ENCODE peak calls at places on chromosome 15, in six cellular contexts. R is NT2/D1, M is HepG2, X is H1, Q is K562, C is HCT116. T is an unnamed sample.

GRCh38 chr15:85622432-85622831 is 172.3 kb downstream of the KLHL25 start:
- DNase-seq in C (no peak), X (no peak), R (no peak), Q (no peak), M (no peak), T (no peak)

GRCh38 chr15:40766906-40767837 is 2.6 kb upstream of the C15orf62 start:
- DNase-seq in M (no peak), Q (no peak), R (no peak), X (no peak), C (no peak), T (no peak)

GRCh38 chr15:80042568-80042967 is 16.9 kb upstream of the ZFAND6 start:
- DNase-seq in C (no peak), R (no peak), M (no peak), Q (no peak), X (no peak), T (no peak)

GRCh38 chr15:46343527-46343926 is 708.7 kb downstream of the SQOR start:
- DNase-seq in Q (no peak), X (no peak), R (no peak), C (no peak), M (no peak), T (no peak)

GRCh38 chr15:89830622-89831021 is 16.0 kb upstream of the ANPEP start:
- DNase-seq in Q (no peak), R (no peak), X (no peak), M (no peak), C (no peak), T (no peak)

GRCh38 chr15:68429691-68430470 is 2.1 kb downstream of the ITGA11 start:
- DNase-seq in M (no peak), C (no peak), X (no peak), R (no peak), Q (no peak), T (no peak)

GRCh38 chr15:90597477-90598052 is 67.8 kb downstream of the CRTC3 start:
- DNase-seq in C (no peak), M (no peak), R (no peak), Q (no peak), X (no peak), T (peak)

GRCh38 chr15:79593119-79593869 is 161.2 kb downstream of the MINAR1 start:
- DNase-seq in M (peak), X (peak), C (no peak), R (no peak), Q (peak), T (no peak)

GRCh38 chr15:78104119-78104479 is 11.7 kb downstream of the SH2D7 start:
- DNase-seq in C (no peak), R (no peak), M (no peak), X (no peak), Q (no peak), T (no peak)

GRCh38 chr15:38481761-38482160 is 27.8 kb downstream of the FAM98B start:
- DNase-seq in C (no peak), X (no peak), M (no peak), R (no peak), Q (no peak), T (no peak)

GRCh38 chr15:48796930-48797329 is 13.9 kb downstream of the CEP152 start:
- DNase-seq in M (no peak), Q (no peak), X (no peak), R (no peak), C (no peak), T (peak)

GRCh38 chr15:80788536-80788935 is 9.4 kb downstream of the CEMIP start:
- DNase-seq in C (no peak), Q (no peak), X (no peak), R (no peak), M (no peak), T (no peak)

GRCh38 chr15:48936666-48937065 is 27.1 kb downstream of the SHC4 start:
- DNase-seq in Q (no peak), X (no peak), M (no peak), R (no peak), C (no peak), T (no peak)

GRCh38 chr15:75924576-75924975 is 20.9 kb downstream of the FBXO22 start:
- DNase-seq in M (no peak), C (no peak), R (no peak), Q (no peak), X (no peak), T (no peak)

GRCh38 chr15:41332788-41333527 is at the start of gene NUSAP1:
- DNase-seq in C (no peak), R (no peak), Q (no peak), M (peak), X (no peak), T (no peak)

GRCh38 chr15:84888639-84889038 is 4.2 kb downstream of the SLC28A1 start:
- DNase-seq in R (no peak), X (no peak), Q (no peak), C (no peak), M (no peak), T (no peak)

GRCh38 chr15:82540984-82541431 is 751 bp upstream of the RPS17 start:
- DNase-seq in Q (peak), X (peak), R (no peak), M (no peak), C (no peak), T (no peak)

GRCh38 chr15:61033938-61034792 is 194.9 kb downstream of the RORA start:
- DNase-seq in R (no peak), C (no peak), Q (no peak), X (no peak), M (no peak), T (no peak)

GRCh38 chr15:70339551-70340517 is 242.1 kb upstream of the TLE3 start:
- DNase-seq in R (no peak), Q (no peak), M (no peak), X (peak), C (no peak), T (no peak)

GRCh38 chr15:48963524-48964113 is at the start of gene SHC4:
- DNase-seq in X (no peak), M (peak), R (peak), Q (peak), C (no peak), T (no peak)

GRCh38 chr15:98111806-98112205 is 151.3 kb downstream of the ARRDC4 start:
- DNase-seq in C (no peak), M (no peak), R (no peak), X (no peak), Q (no peak), T (no peak)

GRCh38 chr15:52006702-52007340 is 12.2 kb upstream of the MAPK6 start:
- DNase-seq in X (no peak), C (no peak), R (no peak), M (no peak), Q (peak), T (peak)

GRCh38 chr15:76282451-76282850 is 28.8 kb downstream of the ETFA start:
- DNase-seq in Q (no peak), X (no peak), R (no peak), M (no peak), C (no peak), T (no peak)

GRCh38 chr15:79283252-79284048 is 928 bp downstream of the ANKRD34C start:
- DNase-seq in R (peak), X (peak), Q (peak), M (no peak), C (no peak), T (no peak)

GRCh38 chr15:70539912-70540520 is 223.3 kb downstream of the UACA start:
- DNase-seq in X (peak), R (no peak), C (no peak), Q (no peak), M (no peak), T (no peak)

GRCh38 chr15:53569756-53570480 is 189.5 kb downstream of the WDR72 start:
- DNase-seq in C (no peak), X (no peak), Q (no peak), M (no peak), R (no peak), T (no peak)

GRCh38 chr15:101315736-101316135 is 20.7 kb upstream of the SNRPA1 start:
- DNase-seq in C (no peak), M (no peak), R (no peak), Q (no peak), X (peak), T (no peak)

GRCh38 chr15:79004336-79004735 is 59.5 kb upstream of the CTSH start:
- DNase-seq in R (peak), C (peak), X (no peak), Q (peak), M (peak), T (peak)

GRCh38 chr15:58010983-58011382 is 54.5 kb downstream of the ALDH1A2 start:
- DNase-seq in R (no peak), X (no peak), C (no peak), M (no peak), Q (no peak), T (no peak)

GRCh38 chr15:99592135-99592845 is 26.5 kb downstream of the MEF2A start:
- DNase-seq in R (no peak), C (no peak), M (no peak), X (no peak), Q (no peak), T (no peak)

DNA sequence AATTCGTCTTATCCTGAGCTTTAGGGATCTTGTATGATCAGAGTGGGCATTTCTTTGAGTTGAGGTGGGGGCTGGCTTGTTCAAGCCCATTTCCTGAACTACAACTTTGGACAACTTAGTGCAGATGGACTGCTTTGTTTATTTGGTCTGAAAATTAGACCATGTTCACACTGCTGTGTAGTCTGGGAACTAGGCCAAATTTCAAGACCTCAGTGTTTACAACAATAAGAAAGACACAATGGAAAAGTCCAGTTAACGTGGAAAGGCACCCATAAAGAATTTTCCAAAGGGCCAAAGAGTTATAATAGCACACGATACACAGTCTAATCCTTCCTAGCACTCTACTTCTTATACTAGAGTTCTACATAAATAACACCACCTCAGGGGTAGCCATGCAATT is 60.8 kb downstream of the ATP8B4 start:
- DNase-seq in X (no peak), Q (no peak), R (no peak), C (no peak), M (no peak), T (no peak)
- TF ChIP-seq ZNF274 in X (no peak), Q (no peak), R (no peak), C (no peak), M (no peak), T (no peak)

GRCh38 chr15:92599394-92599970 is 56.1 kb downstream of the FAM174B start:
- DNase-seq in M (no peak), C (no peak), R (no peak), Q (no peak), X (no peak), T (no peak)
- TF ChIP-seq ZNF274 in M (no peak), C (no peak), R (no peak), Q (no peak), X (no peak), T (no peak)

GRCh38 chr15:29924750-29925149 is 102.5 kb upstream of the TJP1 start:
- DNase-seq in M (peak), X (no peak), R (peak), C (no peak), Q (no peak), T (no peak)

GRCh38 chr15:29922191-29922590 is 99.9 kb upstream of the TJP1 start:
- DNase-seq in C (no peak), Q (no peak), M (no peak), X (no peak), R (no peak), T (no peak)

GRCh38 chr15:29921130-29921601 is 98.9 kb upstream of the TJP1 start:
- DNase-seq in C (peak), M (peak), X (no peak), Q (no peak), R (no peak), T (no peak)

GRCh38 chr15:29926083-29926388 is 103.8 kb upstream of the TJP1 start:
- DNase-seq in R (no peak), M (no peak), Q (no peak), X (no peak), C (no peak), T (no peak)

DNA sequence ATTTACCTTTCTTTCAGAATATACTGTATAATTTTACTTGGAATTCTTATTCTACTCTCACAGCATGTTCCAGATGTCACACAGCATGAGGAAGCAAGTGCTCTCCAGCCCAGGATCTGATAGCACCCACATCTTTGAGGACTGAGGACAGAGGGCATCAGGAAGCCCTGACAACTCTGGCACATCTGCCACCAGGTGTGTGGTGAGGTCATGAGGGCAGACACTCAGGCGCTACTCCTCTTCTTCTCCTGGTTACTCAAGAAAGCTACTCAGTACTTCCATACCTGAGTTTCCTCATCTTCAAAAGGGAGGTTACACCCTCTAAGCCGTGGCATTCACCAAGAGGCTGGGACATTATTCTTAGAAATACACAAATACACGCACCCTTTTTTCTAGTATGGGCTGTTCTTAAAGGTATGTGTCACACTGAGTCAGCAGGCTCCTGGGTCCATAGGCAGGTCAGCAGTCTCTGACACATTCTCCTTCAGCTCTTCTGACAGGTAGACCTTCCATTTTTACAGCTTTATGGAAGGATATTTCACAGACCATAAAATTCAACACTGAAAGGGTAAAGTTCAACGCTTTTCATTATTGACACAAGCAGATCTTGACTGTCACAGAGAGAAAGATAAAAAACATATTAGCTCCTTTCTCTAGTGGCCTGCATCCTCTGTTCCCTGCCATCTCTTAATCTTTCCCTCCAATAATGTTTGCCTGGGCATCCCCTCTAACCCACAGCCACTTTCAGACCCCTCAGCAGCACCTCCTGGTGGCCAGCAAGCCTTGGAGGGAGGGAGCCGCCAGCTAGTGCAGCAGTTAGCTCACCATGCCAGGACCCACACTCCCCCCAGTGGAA is 103.2 kb upstream of the TJP1 start:
- DNase-seq in R (peak), C (peak), M (peak), X (peak), Q (peak), T (no peak)
- TF ChIP-seq ZNF274 in R (no peak), C (no peak), M (no peak), X (no peak), Q (no peak), T (no peak)

DNA sequence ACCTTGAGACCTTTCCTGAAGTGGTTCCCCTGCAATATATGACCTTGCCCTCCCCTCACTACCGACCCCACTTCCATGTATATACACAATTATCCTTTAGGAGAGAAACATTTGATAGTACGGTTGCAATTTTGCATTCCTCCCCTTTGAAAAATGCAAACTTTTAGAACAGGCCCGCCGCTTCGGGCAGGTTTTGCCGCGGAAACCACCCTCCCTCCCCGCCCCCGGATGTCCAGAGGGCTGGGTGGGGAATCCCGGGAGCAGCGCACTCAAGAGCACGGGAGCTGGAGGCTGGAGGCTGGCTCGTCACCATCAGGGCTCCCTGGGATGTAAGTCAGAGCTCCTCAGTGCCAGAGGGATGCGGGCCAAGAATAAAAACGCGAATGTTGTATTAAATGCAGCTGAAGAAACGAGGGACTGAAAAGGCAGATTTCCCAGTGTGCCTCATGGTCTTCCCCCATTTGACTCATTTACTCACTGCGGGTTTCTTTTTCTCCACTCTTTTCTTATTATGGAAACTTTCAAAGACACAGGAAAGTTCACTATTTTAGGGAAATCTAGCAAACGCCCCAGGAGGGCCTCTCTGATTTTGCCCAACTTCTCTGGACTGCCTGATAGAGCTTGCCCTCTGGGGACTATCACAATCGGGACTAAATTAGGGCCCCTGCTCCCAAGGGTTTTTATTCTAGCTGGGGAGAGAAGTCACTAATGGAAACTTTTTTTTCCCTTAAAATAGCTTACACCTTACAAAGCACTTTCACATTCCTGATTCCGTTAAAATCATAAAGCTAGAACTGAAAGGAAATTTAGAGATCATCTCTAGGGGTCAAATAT is 2.9 kb upstream of the USP3 start:
- DNase-seq in M (peak), Q (no peak), R (no peak), C (no peak), X (no peak), T (no peak)
- TF ChIP-seq ZNF274 in M (no peak), Q (no peak), R (no peak), C (no peak), X (no peak), T (no peak)

T was measured in GM12878.